ENCODE peak calls at places on chromosomes 11 and 22, in nine cellular contexts. N is SK-N-SH; S is stomach; Z is CD8-positive, alpha-beta T cell; K is esophagus squamous epithelium; T is A673; X is transverse colon; Q is GM23338; U is cardiac muscle cell. I is an unnamed sample. For H3K4me1, the result is how much of the 10 kb centered on the place peaks cover.

GRCh38 chr11:118449316-118449918 is 13.1 kb downstream of the KMT2A start:
- DNase-seq in N (no peak), S (no peak), Z (no peak), K (no peak), T (no peak), X (no peak), Q (no peak), U (no peak), I (no peak)

GRCh38 chr11:47688101-47688500 is 27.1 kb downstream of the AGBL2 start:
- DNase-seq in N (no peak), S (no peak), Z (no peak), K (no peak), T (no peak), X (no peak), Q (no peak), U (no peak), I (no peak)

GRCh38 chr11:126914941-126915340 is 85.6 kb downstream of the KIRREL3 start:
- DNase-seq in N (no peak), S (no peak), Z (no peak), K (no peak), T (no peak), X (no peak), Q (no peak), U (no peak), I (no peak)

GRCh38 chr22:41216984-41217383 is 11.9 kb downstream of the L3MBTL2 start:
- DNase-seq in N (no peak), S (no peak), Z (no peak), K (no peak), T (no peak), X (no peak), Q (no peak), U (no peak), I (peak)

GRCh38 chr22:40975346-40975745 is 24.2 kb downstream of the RBX1 start:
- DNase-seq in N (no peak), S (no peak), Z (no peak), K (no peak), T (no peak), X (no peak), Q (no peak), U (no peak), I (no peak)

GRCh38 chr11:110525883-110526282 is 96.1 kb downstream of the FDX1 start:
- DNase-seq in N (no peak), S (no peak), Z (no peak), K (no peak), T (peak), X (no peak), Q (no peak), U (no peak), I (no peak)

GRCh38 chr22:35991168-35991567 is 37.5 kb downstream of the RBFOX2 start:
- DNase-seq in N (no peak), S (no peak), Z (no peak), K (no peak), T (no peak), X (no peak), Q (no peak), U (no peak), I (no peak)

GRCh38 chr11:36421546-36422155 is 88.4 kb downstream of the TRAF6 start:
- DNase-seq in N (no peak), S (no peak), Z (no peak), K (no peak), T (no peak), X (no peak), Q (no peak), U (no peak), I (no peak)

GRCh38 chr22:42412744-42413220 is 19.4 kb downstream of the NFAM1 start:
- DNase-seq in N (no peak), S (no peak), Z (no peak), K (no peak), T (no peak), X (no peak), Q (peak), U (peak), I (no peak)

GRCh38 chr11:67120881-67121710 is 2.0 kb downstream of the KDM2A start:
- DNase-seq in N (no peak), S (peak), Z (no peak), K (no peak), T (peak), X (peak), Q (no peak), U (peak), I (no peak)

GRCh38 chr11:95805869-95806268 is 15.6 kb downstream of the CEP57 start:
- DNase-seq in N (no peak), S (no peak), Z (no peak), K (no peak), T (no peak), X (no peak), Q (no peak), U (no peak), I (no peak)

GRCh38 chr11:71453021-71453910 is at the start of gene NADSYN1:
- DNase-seq in N (peak), S (peak), Z (peak), K (peak), T (peak), X (peak), Q (peak), U (peak), I (peak)

GRCh38 chr11:71450507-71450906 is 2.3 kb upstream of the DHCR7 start:
- DNase-seq in N (no peak), S (no peak), Z (no peak), K (no peak), T (no peak), X (no peak), Q (no peak), U (no peak), I (no peak)

GRCh38 chr11:71452354-71453020 is 516 bp upstream of the NADSYN1 start:
- DNase-seq in N (no peak), S (peak), Z (peak), K (no peak), T (peak), X (peak), Q (peak), U (peak), I (no peak)

GRCh38 chr11:71453911-71454304 is 905 bp downstream of the NADSYN1 start:
- DNase-seq in N (no peak), S (no peak), Z (no peak), K (no peak), T (no peak), X (no peak), Q (no peak), U (no peak), I (no peak)

GRCh38 chr11:71451596-71452353 is 1.2 kb upstream of the NADSYN1 start:
- DNase-seq in N (no peak), S (no peak), Z (no peak), K (no peak), T (peak), X (peak), Q (peak), U (peak), I (peak)
- H3K4me1 ChIP-seq in N (under half), S (half or more), Z (under half), K (half or more), T (under half), X (under half), Q (under half), U (under half), I (under half)

GRCh38 chr11:3866206-3866605 is 10.7 kb downstream of the STIM1 start:
- DNase-seq in N (no peak), S (peak), Z (no peak), K (no peak), T (no peak), X (no peak), Q (peak), U (peak), I (no peak)
- H3K4me3 ChIP-seq in N (no peak), S (no peak), Z (peak), K (no peak), T (no peak), X (no peak), Q (no peak), U (no peak), I (no peak)

GRCh38 chr11:65743928-65744698 is 23.5 kb upstream of the RNASEH2C start:
- DNase-seq in N (peak), S (peak), Z (no peak), K (no peak), T (peak), X (peak), Q (peak), U (peak), I (peak)
- TF ChIP-seq CTCF in N (peak), S (no peak), Z (no peak), K (no peak), T (peak), X (peak), Q (peak), U (peak), I (peak)

DNA sequence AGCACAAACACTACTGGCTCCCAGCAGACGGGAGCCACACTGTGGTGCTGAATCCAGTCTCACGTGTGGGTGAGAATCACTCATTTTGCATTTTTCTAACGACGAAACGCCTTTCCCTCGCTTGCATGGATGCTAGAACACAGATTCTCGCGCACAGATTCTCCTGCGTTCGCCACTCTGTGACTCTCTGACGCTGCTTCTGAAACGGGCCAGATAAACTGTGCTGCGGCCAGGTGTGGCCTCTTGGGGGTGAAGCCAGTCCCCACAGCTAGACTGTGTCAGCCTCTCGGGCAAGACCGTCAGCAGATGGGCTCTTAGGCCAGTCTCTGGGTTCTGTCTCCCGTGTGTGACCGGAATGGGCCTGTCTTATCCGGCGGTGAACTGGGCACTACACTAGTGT is 44.6 kb downstream of the TRMU start:
- DNase-seq in N (no peak), S (no peak), Z (no peak), K (no peak), T (no peak), X (no peak), Q (no peak), U (no peak), I (no peak)
- H3K4me1 ChIP-seq in N (under half), S (under half), Z (under half), K (under half), T (under half), X (under half), Q (under half), U (under half), I (under half)

GRCh38 chr11:111777094-111778046 is 11.2 kb upstream of the PPP2R1B start:
- DNase-seq in N (peak), S (no peak), Z (peak), K (no peak), T (peak), X (no peak), Q (peak), U (peak), I (peak)
- H3K4me3 ChIP-seq in N (no peak), S (no peak), Z (no peak), K (no peak), T (no peak), X (no peak), Q (no peak), U (no peak), I (no peak)

DNA sequence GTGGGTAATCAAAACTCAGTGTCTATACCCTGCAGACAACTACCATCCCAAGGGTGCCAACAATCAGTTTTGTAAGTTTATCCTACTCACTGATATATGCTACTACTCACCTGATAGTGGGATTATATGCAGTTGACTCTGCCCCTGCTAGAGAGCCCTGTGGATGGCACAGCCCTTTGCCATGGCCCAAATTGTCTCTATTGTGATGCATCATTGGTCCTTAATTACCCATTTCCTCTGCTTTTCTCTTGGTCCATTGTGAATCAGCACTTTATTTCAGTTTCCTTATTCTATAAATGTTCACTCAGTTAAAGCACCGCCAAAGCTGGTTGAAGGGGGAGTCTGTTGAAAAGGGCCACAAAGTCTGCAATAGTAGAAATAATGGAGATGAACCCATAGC is 42.3 kb downstream of the PLAAT5 start:
- DNase-seq in N (no peak), S (no peak), Z (no peak), K (no peak), T (peak), X (no peak), Q (peak), U (no peak), I (no peak)
- TF ChIP-seq CTCF in N (no peak), S (no peak), Z (no peak), K (no peak), T (no peak), X (no peak), Q (no peak), U (no peak), I (no peak)

GRCh38 chr11:19811391-19811790 is 98.8 kb downstream of the NAV2 start:
- DNase-seq in N (peak), S (no peak), Z (no peak), K (no peak), T (peak), X (no peak), Q (no peak), U (no peak), I (no peak)
- H3K4me1 ChIP-seq in N (under half), S (half or more), Z (under half), K (under half), T (under half), X (under half), Q (half or more), U (under half), I (under half)

DNA sequence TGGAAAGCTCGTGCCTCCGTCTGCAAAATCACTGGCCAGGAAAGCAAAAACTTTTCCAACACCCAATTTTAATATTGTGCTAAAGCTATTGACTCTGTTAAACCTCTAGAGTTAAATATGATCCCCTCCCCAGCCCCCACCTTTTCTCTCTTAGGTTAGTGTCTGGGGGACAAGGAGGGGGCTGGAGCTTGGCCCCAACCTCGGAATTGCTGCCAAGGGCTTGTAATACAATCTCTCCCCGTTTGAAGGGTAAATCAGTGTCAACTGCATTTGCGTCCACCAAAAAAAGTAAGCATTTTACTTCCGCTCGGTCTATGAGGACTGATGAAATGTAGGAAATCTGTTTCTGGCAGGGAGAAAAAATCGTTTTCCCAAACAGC is at the start of gene GAS2:
- DNase-seq in N (no peak), S (no peak), Z (no peak), K (no peak), T (no peak), X (no peak), Q (peak), U (no peak), I (no peak)
- H3K4me3 ChIP-seq in N (peak), S (peak), Z (peak), K (peak), T (peak), X (peak), Q (peak), U (peak), I (peak)